ENCODE peak calls at places on chromosomes 7 and 10, in eight cellular contexts. K is tibial nerve, Y is body of pancreas, T is esophagus squamous epithelium, C is adrenal gland, E is GM12878, B is stomach, Q is spleen. W is an unnamed sample.
A peak's percentile ranks its signal among the peaks of the same experiment; 100 is the strongest.

GRCh38 chr7:98398567-98399372 is 2.1 kb downstream of the BAIAP2L1 start:
- DNase-seq in K (no peak), Y (no peak), T (no peak), C (no peak), E (no peak), B (no peak), Q (no peak), W (no peak)

GRCh38 chr7:158759245-158759614 is 54.6 kb upstream of the NCAPG2 start:
- DNase-seq in K (no peak), Y (no peak), T (no peak), C (no peak), E (no peak), B (no peak), Q (no peak), W (no peak)

GRCh38 chr7:27386581-27386980 is 144.0 kb downstream of the EVX1 start:
- DNase-seq in K (no peak), Y (no peak), T (no peak), C (no peak), E (no peak), B (no peak), Q (no peak), W (no peak)

GRCh38 chr10:79176949-79177602 is 108.3 kb downstream of the ZMIZ1 start:
- DNase-seq in K (no peak), Y (peak; percentile 53), T (no peak), C (peak; percentile 85), E (no peak), B (no peak), Q (no peak), W (no peak)

GRCh38 chr10:19638173-19638872 is 177.9 kb upstream of the PLXDC2 start:
- DNase-seq in K (peak; percentile 18), Y (no peak), T (no peak), C (peak; percentile 40), E (no peak), B (no peak), Q (no peak), W (no peak)

GRCh38 chr10:119644215-119644826 is 6.9 kb upstream of the BAG3 start:
- DNase-seq in K (no peak), Y (no peak), T (no peak), C (no peak), E (no peak), B (no peak), Q (peak; percentile 39), W (no peak)

GRCh38 chr10:57864789-57865676 is 402.7 kb downstream of the IPMK start:
- DNase-seq in K (no peak), Y (peak; percentile 19), T (no peak), C (no peak), E (no peak), B (no peak), Q (no peak), W (no peak)

GRCh38 chr10:79127151-79127961 is 58.6 kb downstream of the ZMIZ1 start:
- DNase-seq in K (peak; percentile 73), Y (peak; percentile 98), T (no peak), C (peak; percentile 96), E (no peak), B (peak; percentile 97), Q (no peak), W (peak; percentile 62)

GRCh38 chr7:100351657-100352058 is 6.3 kb upstream of the PILRB start:
- DNase-seq in K (no peak), Y (no peak), T (no peak), C (no peak), E (no peak), B (no peak), Q (peak; percentile 76), W (no peak)

GRCh38 chr7:26958834-26959233 is 94.4 kb upstream of the SKAP2 start:
- DNase-seq in K (no peak), Y (no peak), T (no peak), C (no peak), E (no peak), B (no peak), Q (no peak), W (no peak)

GRCh38 chr10:102627446-102628293 is 16.6 kb upstream of the TRIM8 start:
- DNase-seq in K (no peak), Y (peak; percentile 50), T (no peak), C (no peak), E (no peak), B (no peak), Q (peak; percentile 69), W (no peak)
- TF ChIP-seq POLR2A in K (no peak), Y (no peak), T (no peak), C (no peak), E (no peak), B (no peak), Q (no peak), W (no peak)

GRCh38 chr10:84159076-84159475 is 14.5 kb upstream of the GPR15LG start:
- DNase-seq in K (no peak), Y (no peak), T (no peak), C (no peak), E (no peak), B (no peak), Q (no peak), W (no peak)
- H3K4me3 ChIP-seq in K (no peak overlapping the region), Y (no peak overlapping the region), T (no peak overlapping the region), C (no peak overlapping the region), E (no peak overlapping the region), B (no peak overlapping the region), Q (no peak overlapping the region), W (no peak overlapping the region)

DNA sequence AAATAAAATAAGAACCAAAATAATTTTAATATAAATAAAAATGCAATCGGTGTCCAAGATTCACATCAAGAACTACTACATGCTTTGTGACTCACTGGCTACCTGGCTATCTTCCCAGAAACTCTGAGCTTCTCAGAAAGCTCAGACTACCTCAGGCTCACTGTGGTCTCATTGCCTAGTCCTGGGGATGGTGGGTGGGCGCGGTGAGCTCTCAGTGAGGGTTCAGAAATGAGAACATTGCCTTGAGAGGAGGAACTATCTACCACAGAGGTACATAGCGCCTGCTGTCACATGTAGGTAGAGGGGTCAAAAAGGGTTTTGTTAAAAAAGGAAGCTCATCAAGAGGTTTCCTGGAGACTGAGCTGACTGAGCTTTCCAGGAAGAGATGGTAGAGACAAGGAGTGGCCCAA is 108.0 kb downstream of the WDFY4 start:
- DNase-seq in K (no peak), Y (no peak), T (no peak), C (peak; percentile 25), E (no peak), B (no peak), Q (no peak), W (no peak)
- TF ChIP-seq CTCF in K (no peak), Y (no peak), T (no peak), C (no peak), E (no peak), B (no peak), Q (no peak), W (no peak)

DNA sequence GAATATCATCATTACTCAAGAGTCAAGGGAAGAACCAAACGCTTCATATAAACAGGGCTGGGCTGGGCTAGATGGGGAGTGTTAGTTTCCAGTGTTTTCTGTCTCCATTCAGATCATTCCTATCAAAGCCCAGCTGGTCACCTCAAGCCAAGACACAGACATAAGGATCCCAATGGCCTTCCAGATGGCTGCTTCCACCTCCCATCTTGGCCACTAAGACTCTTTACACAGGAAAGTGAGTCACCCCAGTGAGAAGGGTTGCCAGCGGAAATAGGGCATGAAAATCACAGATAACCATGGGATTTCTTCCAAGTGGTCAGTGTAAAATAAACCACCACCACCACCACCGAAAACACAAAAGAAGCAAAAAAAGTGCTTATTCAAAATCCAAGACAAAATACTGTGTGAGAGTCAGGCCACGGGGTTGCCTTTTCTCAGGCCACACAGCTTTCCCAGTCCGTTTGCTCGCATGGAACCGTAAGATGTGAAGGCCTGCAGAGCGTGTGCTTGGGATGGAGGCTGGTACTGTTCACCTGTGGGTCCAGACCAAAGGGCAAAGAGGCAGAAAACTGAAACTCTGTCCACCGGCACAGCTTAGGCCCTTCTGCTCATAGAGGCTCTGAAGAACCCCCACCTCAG is 5.6 kb downstream of the PRSS2 start:
- DNase-seq in K (no peak), Y (peak; percentile 78), T (no peak), C (peak; percentile 51), E (no peak), B (no peak), Q (no peak), W (no peak)
- TF ChIP-seq POLR2A in K (no peak), Y (no peak), T (no peak), C (no peak), E (no peak), B (no peak), Q (no peak), W (no peak)

GRCh38 chr7:76282344-76283253 is 19.9 kb upstream of the HSPB1 start:
- DNase-seq in K (no peak), Y (peak; percentile 51), T (no peak), C (no peak), E (no peak), B (no peak), Q (no peak), W (no peak)

GRCh38 chr7:76280408-76280807 is 22.1 kb upstream of the HSPB1 start:
- DNase-seq in K (no peak), Y (no peak), T (no peak), C (no peak), E (no peak), B (no peak), Q (no peak), W (no peak)

GRCh38 chr7:76283254-76284159 is 19.0 kb upstream of the HSPB1 start:
- DNase-seq in K (no peak), Y (no peak), T (no peak), C (no peak), E (no peak), B (no peak), Q (no peak), W (no peak)

GRCh38 chr7:76281706-76282343 is 20.6 kb upstream of the HSPB1 start:
- DNase-seq in K (no peak), Y (no peak), T (no peak), C (no peak), E (no peak), B (no peak), Q (no peak), W (no peak)

DNA sequence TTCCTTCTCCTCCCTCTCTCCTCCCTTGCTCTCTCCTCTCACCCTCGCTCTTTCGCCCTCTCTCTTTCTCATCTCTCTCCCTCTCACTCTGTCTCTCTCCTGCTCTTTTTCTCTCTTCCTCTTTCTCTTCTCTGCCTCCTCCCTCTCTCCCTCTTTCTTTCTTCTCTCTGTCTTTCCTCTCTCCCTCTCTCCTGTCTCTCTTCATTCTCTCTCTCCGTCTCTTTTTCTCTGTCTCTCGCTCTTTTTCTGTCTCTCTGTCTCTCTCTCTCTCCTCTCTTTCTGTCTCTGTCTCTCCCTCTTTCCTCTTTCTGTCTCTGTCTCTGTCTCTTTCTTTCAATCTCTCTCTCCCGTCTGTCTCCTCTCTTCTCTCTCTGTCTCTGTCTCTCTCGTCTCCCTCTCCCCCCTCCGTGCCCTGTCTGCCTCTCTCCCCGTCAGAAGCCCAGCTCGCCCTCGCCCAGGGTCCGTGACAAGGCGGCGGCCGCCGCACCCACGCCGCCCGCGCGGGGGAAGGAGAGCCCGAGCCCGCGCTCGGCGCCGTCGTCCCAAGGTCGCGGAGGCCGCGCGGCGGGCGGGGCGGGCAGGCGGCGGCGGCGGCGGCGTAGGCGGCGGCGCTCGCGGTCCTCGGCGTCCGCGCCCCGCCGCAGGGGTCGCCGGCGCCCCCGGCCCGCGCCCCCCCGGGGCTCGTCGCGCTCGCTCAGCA is 21.3 kb upstream of the HSPB1 start:
- DNase-seq in K (no peak), Y (no peak), T (no peak), C (no peak), E (no peak), B (no peak), Q (no peak), W (no peak)
- H3K4me3 ChIP-seq in K (peak overlapping the region; percentile 58), Y (no peak overlapping the region), T (peak overlapping the region; percentile 77), C (peak overlapping the region; percentile 22), E (no peak overlapping the region), B (peak overlapping the region; percentile 53), Q (no peak overlapping the region), W (no peak overlapping the region)

DNA sequence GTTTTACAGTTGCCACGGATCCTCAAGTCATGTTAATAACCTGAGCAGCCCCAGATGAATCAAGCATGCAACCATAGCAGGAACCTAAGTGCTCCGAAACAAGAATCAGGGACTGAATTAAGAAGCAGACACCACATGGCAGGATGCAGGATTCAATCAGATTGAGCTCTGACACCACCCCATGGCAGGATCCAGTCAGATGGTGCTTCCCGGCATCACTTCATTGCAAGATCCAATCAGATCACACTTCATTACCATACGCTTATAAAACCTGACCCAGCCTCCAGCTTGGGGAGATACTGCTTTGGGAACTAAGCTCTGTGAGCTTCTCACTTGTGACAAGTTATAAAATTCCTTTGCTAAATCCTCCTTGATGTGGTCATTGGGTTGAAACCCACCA is 55.3 kb downstream of the ABCB4 start:
- DNase-seq in K (no peak), Y (no peak), T (no peak), C (no peak), E (no peak), B (no peak), Q (no peak), W (no peak)
- TF ChIP-seq CTCF in K (no peak), Y (no peak), T (no peak), C (no peak), E (no peak), B (no peak), Q (no peak), W (no peak)

W was measured in lower leg skin.